ENCODE peak calls at places on chromosomes 16 and 17, in four cellular contexts. U, R, J and K are unnamed samples.
A peak's percentile ranks its signal among the peaks of the same experiment; 100 is the strongest.

GRCh38 chr16:17467923-17468540 is 2.7 kb downstream of the XYLT1 start:
- DNase-seq in R (no peak), J (peak; percentile 3), U (no peak), K (no peak)

GRCh38 chr17:40361063-40361924 is 3.2 kb downstream of the GJD3 start:
- DNase-seq in U (no peak), J (no peak), R (no peak), K (no peak)

GRCh38 chr16:10169031-10169430 is 13.2 kb downstream of the GRIN2A start:
- DNase-seq in U (no peak), R (no peak), J (no peak), K (no peak)

GRCh38 chr17:1608676-1609075 is 20.0 kb downstream of the SLC43A2 start:
- DNase-seq in U (no peak), R (no peak), J (no peak), K (no peak)

GRCh38 chr16:89805136-89805905 is 11.1 kb downstream of the FANCA start:
- DNase-seq in R (no peak), U (no peak), J (no peak), K (no peak)

GRCh38 chr16:24116371-24116770 is 139.8 kb upstream of the CACNG3 start:
- DNase-seq in U (no peak), J (no peak), R (no peak), K (no peak)

GRCh38 chr17:700504-701094 is 14.0 kb downstream of the VPS53 start:
- DNase-seq in J (peak; percentile 30), R (no peak), U (peak; percentile 3), K (no peak)

GRCh38 chr17:7825206-7825980 is 8.6 kb upstream of the KDM6B start:
- DNase-seq in J (no peak), U (no peak), R (no peak), K (no peak)

GRCh38 chr17:63853260-63853659 is 10.8 kb upstream of the SMARCD2 start:
- DNase-seq in J (no peak), U (no peak), R (no peak), K (no peak)

GRCh38 chr16:88835383-88835782 is 21.4 kb downstream of the GALNS start:
- DNase-seq in U (no peak), R (no peak), J (no peak), K (no peak)

GRCh38 chr16:56669005-56669839 is at the start of gene MT1H:
- DNase-seq in U (peak; percentile 20), R (no peak), J (no peak), K (no peak)

GRCh38 chr17:80618304-80618703 is 73.7 kb downstream of the RPTOR start:
- DNase-seq in U (no peak), R (no peak), J (no peak), K (no peak)

GRCh38 chr17:7932483-7932891 is 481 bp downstream of the CNTROB start:
- DNase-seq in J (no peak), U (peak; percentile 32), R (no peak), K (peak; percentile 20)